ENCODE peak calls at places on chromosomes 16 and 17, in four cellular contexts. One of them, this sample, is unnamed.

GRCh38 chr16:60225541-60225940 is 1491.4 kb upstream of the GOT2 start:
- DNase-seq in stomach: no peak
- DNase-seq in GM23338: no peak
- DNase-seq in prostate gland: no peak
- DNase-seq in this sample: no peak

GRCh38 chr17:3660311-3660891 is 8.0 kb downstream of the TAX1BP3 start:
- DNase-seq in stomach: peak
- DNase-seq in GM23338: no peak
- DNase-seq in prostate gland: peak
- DNase-seq in this sample: no peak

GRCh38 chr16:6573577-6573976 is 759.1 kb upstream of the RBFOX1 start:
- DNase-seq in stomach: no peak
- DNase-seq in GM23338: peak
- DNase-seq in prostate gland: peak
- DNase-seq in this sample: no peak

GRCh38 chr16:9077001-9077809 is 14.2 kb upstream of the HAPSTR1 start:
- DNase-seq in stomach: no peak
- DNase-seq in GM23338: no peak
- DNase-seq in prostate gland: no peak
- DNase-seq in this sample: no peak

GRCh38 chr17:75365009-75365930 is 40.2 kb downstream of the GRB2 start:
- DNase-seq in stomach: no peak
- DNase-seq in GM23338: no peak
- DNase-seq in prostate gland: no peak
- DNase-seq in this sample: no peak

GRCh38 chr17:60311936-60312335 is 80.0 kb downstream of the USP32 start:
- DNase-seq in stomach: no peak
- DNase-seq in GM23338: no peak
- DNase-seq in prostate gland: no peak
- DNase-seq in this sample: no peak

GRCh38 chr17:59178266-59178665 is 22.7 kb downstream of the PRR11 start:
- DNase-seq in stomach: no peak
- DNase-seq in GM23338: no peak
- DNase-seq in prostate gland: no peak
- DNase-seq in this sample: no peak

GRCh38 chr17:39737331-39737760 is 392 bp upstream of the GRB7 start:
- DNase-seq in stomach: no peak
- DNase-seq in GM23338: no peak
- DNase-seq in prostate gland: no peak
- DNase-seq in this sample: no peak

GRCh38 chr16:88706288-88706964 is at the start of the genes CTU2 and RNF166:
- DNase-seq in stomach: peak
- DNase-seq in GM23338: peak
- DNase-seq in prostate gland: peak
- DNase-seq in this sample: peak
- TF ChIP-seq POLR2AphosphoS5 in stomach: peak
- TF ChIP-seq POLR2AphosphoS5 in GM23338: peak
- TF ChIP-seq POLR2AphosphoS5 in prostate gland: peak
- TF ChIP-seq POLR2AphosphoS5 in this sample: peak

DNA sequence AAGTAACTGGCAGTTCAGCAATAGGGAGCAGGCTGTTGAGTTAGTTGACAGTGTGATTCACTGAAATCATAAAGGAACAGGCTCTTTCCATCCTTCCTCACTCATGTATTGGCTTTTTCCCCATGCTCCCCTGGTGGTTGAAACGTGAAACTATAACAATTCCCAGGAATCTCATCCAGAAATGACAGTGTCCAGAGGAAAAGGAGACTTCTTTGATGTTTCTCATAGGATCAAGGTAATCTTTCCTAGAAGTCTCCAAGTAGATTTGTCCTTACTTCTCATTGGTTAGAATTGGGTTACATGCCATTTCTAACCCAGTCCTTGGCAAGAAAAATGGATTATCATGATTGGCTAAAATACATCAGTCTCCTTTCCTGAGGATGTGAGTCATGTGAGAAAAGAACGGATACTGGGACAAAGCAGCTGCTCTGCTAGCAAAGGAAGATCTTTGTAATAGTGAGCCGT is 14.4 kb downstream of the TTC19 start:
- DNase-seq in stomach: no peak
- DNase-seq in GM23338: peak
- DNase-seq in prostate gland: no peak
- DNase-seq in this sample: no peak
- TF ChIP-seq POLR2AphosphoS5 in stomach: no peak
- TF ChIP-seq POLR2AphosphoS5 in GM23338: no peak
- TF ChIP-seq POLR2AphosphoS5 in prostate gland: peak
- TF ChIP-seq POLR2AphosphoS5 in this sample: no peak

GRCh38 chr17:48542956-48543853 is 1.7 kb downstream of the HOXB2 start:
- DNase-seq in stomach: no peak
- DNase-seq in GM23338: peak
- DNase-seq in prostate gland: no peak
- DNase-seq in this sample: no peak

GRCh38 chr17:48545022-48545376 is at the start of gene HOXB2:
- DNase-seq in stomach: no peak
- DNase-seq in GM23338: peak
- DNase-seq in prostate gland: no peak
- DNase-seq in this sample: no peak

GRCh38 chr17:48545539-48545938 is 630 bp upstream of the HOXB2 start:
- DNase-seq in stomach: no peak
- DNase-seq in GM23338: no peak
- DNase-seq in prostate gland: no peak
- DNase-seq in this sample: no peak

GRCh38 chr17:48543854-48544355 is 1.0 kb downstream of the HOXB2 start:
- DNase-seq in stomach: no peak
- DNase-seq in GM23338: no peak
- DNase-seq in prostate gland: no peak
- DNase-seq in this sample: no peak

GRCh38 chr17:48544356-48545021 is 420 bp downstream of the HOXB2 start:
- DNase-seq in stomach: peak
- DNase-seq in GM23338: peak
- DNase-seq in prostate gland: peak
- DNase-seq in this sample: peak
- TF ChIP-seq POLR2AphosphoS5 in stomach: peak
- TF ChIP-seq POLR2AphosphoS5 in GM23338: no peak
- TF ChIP-seq POLR2AphosphoS5 in prostate gland: no peak
- TF ChIP-seq POLR2AphosphoS5 in this sample: no peak

DNA sequence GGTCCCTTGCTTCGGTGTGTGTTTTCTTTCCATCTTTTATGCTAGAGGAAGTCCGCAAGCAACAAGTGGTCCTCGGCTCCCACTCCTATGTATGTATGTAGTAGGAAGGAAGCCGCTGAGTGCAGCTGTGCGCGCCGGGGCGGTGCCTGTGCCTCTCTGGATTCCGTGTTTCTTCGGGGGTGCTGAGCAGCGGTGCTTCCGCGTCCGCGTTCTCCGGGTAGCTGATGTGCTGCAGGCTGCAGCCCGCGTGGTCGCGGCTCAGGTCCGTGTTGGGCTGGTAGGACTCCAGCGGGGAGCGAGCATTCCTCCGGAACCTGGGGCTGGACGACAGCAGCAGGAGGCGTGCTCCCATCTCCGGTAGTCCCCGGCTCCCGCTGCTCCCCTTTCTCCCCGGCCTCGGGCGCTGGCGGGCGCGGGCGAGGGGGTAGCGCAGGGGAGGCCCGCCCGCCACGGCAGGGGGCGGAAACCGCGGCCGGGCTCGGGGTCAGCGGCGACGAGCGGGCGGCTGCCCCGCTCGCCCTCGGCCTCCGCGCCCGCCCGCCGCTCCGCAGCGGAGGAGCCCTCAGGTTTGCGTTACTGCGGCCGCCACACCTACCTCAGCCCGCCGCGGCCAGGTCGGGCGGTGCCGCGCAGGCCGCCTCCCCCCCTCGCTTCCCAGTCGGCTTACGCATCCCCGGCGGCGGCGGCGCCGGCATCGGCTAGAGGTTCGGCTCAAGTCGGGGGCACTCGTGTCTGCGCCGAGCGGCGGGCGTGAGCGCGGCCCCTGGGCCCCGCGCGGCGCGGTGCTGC is 503 bp downstream of the C17orf67 start:
- DNase-seq in stomach: peak
- DNase-seq in GM23338: peak
- DNase-seq in prostate gland: peak
- DNase-seq in this sample: peak
- TF ChIP-seq POLR2AphosphoS5 in stomach: no peak
- TF ChIP-seq POLR2AphosphoS5 in GM23338: no peak
- TF ChIP-seq POLR2AphosphoS5 in prostate gland: no peak
- TF ChIP-seq POLR2AphosphoS5 in this sample: no peak

GRCh38 chr17:50043290-50044148 is 12.4 kb upstream of the ITGA3 start:
- DNase-seq in stomach: peak
- DNase-seq in GM23338: no peak
- DNase-seq in prostate gland: no peak
- DNase-seq in this sample: no peak
- TF ChIP-seq POLR2AphosphoS5 in stomach: no peak
- TF ChIP-seq POLR2AphosphoS5 in GM23338: no peak
- TF ChIP-seq POLR2AphosphoS5 in prostate gland: no peak
- TF ChIP-seq POLR2AphosphoS5 in this sample: no peak

DNA sequence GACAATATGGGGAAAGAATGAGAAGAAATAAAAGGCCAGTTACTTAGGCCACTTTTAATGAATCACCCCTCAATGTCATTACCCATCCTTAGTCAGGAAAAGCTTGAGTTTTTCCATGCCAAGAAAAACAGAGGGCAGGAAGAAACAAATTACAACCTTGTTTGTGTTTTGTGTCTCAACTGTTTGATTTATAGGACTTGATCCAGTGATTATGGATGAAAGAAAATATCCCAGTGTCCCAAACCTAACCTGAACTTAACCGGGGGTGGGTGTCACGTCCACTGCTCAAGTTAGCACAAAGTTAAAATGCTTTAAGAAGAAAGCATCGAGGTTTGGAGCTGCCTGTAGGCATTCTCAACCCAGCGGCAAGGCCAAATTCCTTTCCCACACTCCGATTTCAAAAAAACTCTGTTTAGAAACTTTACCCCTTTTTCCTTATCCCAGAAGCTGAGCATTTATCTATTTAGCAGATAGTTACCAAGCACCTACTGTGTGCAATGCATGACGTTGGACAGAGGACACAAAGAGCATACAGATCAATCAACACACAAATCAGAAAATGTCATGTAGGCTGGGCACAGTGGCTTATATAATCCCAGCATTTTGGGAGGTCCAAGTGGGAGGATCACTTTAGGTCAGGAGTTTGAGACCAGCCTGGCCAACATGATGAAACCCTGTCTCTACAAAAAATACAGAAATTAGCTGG is 14.0 kb upstream of the CYB5B start:
- DNase-seq in stomach: no peak
- DNase-seq in GM23338: no peak
- DNase-seq in prostate gland: no peak
- DNase-seq in this sample: no peak
- TF ChIP-seq POLR2AphosphoS5 in stomach: no peak
- TF ChIP-seq POLR2AphosphoS5 in GM23338: no peak
- TF ChIP-seq POLR2AphosphoS5 in prostate gland: peak
- TF ChIP-seq POLR2AphosphoS5 in this sample: no peak

GRCh38 chr17:81241648-81242420 is 2.7 kb downstream of the NDUFAF8 start:
- DNase-seq in stomach: peak
- DNase-seq in GM23338: peak
- DNase-seq in prostate gland: peak
- DNase-seq in this sample: no peak
- TF ChIP-seq POLR2AphosphoS5 in stomach: no peak
- TF ChIP-seq POLR2AphosphoS5 in GM23338: no peak
- TF ChIP-seq POLR2AphosphoS5 in prostate gland: no peak
- TF ChIP-seq POLR2AphosphoS5 in this sample: no peak

GRCh38 chr17:17191346-17191792 is 14.8 kb downstream of the PLD6 start:
- DNase-seq in stomach: no peak
- DNase-seq in GM23338: no peak
- DNase-seq in prostate gland: no peak
- DNase-seq in this sample: no peak
- TF ChIP-seq POLR2AphosphoS5 in stomach: no peak
- TF ChIP-seq POLR2AphosphoS5 in GM23338: no peak
- TF ChIP-seq POLR2AphosphoS5 in prostate gland: peak
- TF ChIP-seq POLR2AphosphoS5 in this sample: no peak

This sample was measured in suprapubic skin.